ENCODE peak calls at places on chromosomes 7 and 10, in seven cellular contexts. C is astrocyte of the cerebellum; B is kidney epithelial cell; U is bronchial epithelial cell; I is CD4-positive, alpha-beta T cell; V is Calu3; K is coronary artery. R is an unnamed sample.

GRCh38 chr7:22725585-22725984 is 1.4 kb upstream of the IL6 start:
- DNase-seq in C (no peak), B (no peak), U (no peak), I (no peak), V (no peak), K (no peak), R (no peak)

GRCh38 chr7:38424750-38425463 is 151.5 kb upstream of the TARP start:
- DNase-seq in C (no peak), B (no peak), U (peak; percentile 4), I (no peak), V (no peak), K (no peak), R (no peak)

GRCh38 chr7:32915041-32915536 is 23.5 kb upstream of the KBTBD2 start:
- DNase-seq in C (no peak), B (no peak), U (no peak), I (no peak), V (no peak), K (no peak), R (no peak)

GRCh38 chr7:158804335-158804734 is 25.0 kb downstream of the ESYT2 start:
- DNase-seq in C (no peak), B (no peak), U (no peak), I (no peak), V (no peak), K (no peak), R (no peak)

GRCh38 chr10:92571649-92572048 is 2.2 kb downstream of the IDE start:
- DNase-seq in C (no peak), B (no peak), U (no peak), I (no peak), V (no peak), K (no peak), R (no peak)

GRCh38 chr7:78141533-78142281 is 343.1 kb downstream of the PHTF2 start:
- DNase-seq in C (peak; percentile 57), B (no peak), U (no peak), I (no peak), V (no peak), K (no peak), R (peak; percentile 44)

GRCh38 chr7:137480824-137481365 is 137.4 kb upstream of the PTN start:
- DNase-seq in C (peak; percentile 16), B (no peak), U (no peak), I (no peak), V (no peak), K (no peak), R (no peak)

GRCh38 chr7:55642266-55642665 is 70.0 kb upstream of the VOPP1 start:
- DNase-seq in C (no peak), B (no peak), U (peak; percentile 74), I (no peak), V (no peak), K (no peak), R (no peak)

GRCh38 chr10:31129261-31129660 is 97.6 kb upstream of the ZNF438 start:
- DNase-seq in C (peak; percentile 86), B (peak; percentile 62), U (peak; percentile 30), I (no peak), V (no peak), K (peak; percentile 84), R (peak; percentile 59)

GRCh38 chr10:68192113-68192512 is 39.8 kb downstream of the ATOH7 start:
- DNase-seq in C (no peak), B (no peak), U (peak; percentile 81), I (no peak), V (no peak), K (no peak), R (no peak)

GRCh38 chr10:130962240-130963051 is 349.1 kb downstream of the TCERG1L start:
- DNase-seq in C (no peak), B (no peak), U (no peak), I (no peak), V (no peak), K (no peak), R (no peak)

GRCh38 chr10:43861966-43862751 is 213.5 kb upstream of the ZNF32 start:
- DNase-seq in C (no peak), B (no peak), U (no peak), I (no peak), V (no peak), K (peak; percentile 76), R (peak; percentile 96)

GRCh38 chr7:148153611-148154010 is 437.0 kb upstream of the C7orf33 start:
- DNase-seq in C (no peak), B (no peak), U (no peak), I (no peak), V (no peak), K (no peak), R (no peak)

GRCh38 chr10:60989400-60989876 is 45.5 kb upstream of the RHOBTB1 start:
- DNase-seq in C (no peak), B (no peak), U (peak; percentile 91), I (no peak), V (no peak), K (no peak), R (no peak)

GRCh38 chr7:116167177-116167576 is 43.2 kb upstream of the TES start:
- DNase-seq in C (no peak), B (no peak), U (no peak), I (no peak), V (no peak), K (no peak), R (no peak)
- TF ChIP-seq CTCF in C (no peak), B (peak; percentile 13), U (no peak), I (no peak), V (no peak), K (no peak), R (no peak)

DNA sequence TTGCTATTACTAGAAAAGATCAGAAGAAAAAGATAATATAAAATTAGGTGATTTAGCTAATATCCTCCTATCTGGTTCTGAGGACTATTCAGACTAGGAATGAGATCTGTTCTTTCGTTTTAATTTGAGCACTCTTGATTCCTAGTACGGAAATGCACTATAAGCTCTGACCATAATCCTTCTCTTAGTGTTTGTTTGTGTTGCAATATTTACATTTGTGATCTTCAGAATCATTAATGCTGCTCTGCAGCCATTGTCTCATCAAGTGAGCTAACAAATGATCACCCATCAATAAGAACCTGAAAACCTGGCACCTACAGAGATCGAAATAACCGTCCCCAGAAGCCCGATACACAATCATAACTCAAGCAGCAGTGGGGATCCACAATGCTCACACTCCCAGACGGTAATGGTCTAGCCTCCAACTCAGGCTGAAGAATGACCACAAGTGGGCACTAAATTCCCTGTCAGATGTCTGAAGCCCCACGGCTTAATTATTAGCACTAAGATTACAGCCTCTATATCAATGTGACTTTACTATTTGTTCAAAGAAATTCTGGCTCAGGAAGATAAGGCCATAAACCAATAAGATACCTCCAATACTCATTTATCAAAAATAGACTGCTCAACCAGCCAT is 156.0 kb upstream of the NFE2L3 start:
- DNase-seq in C (no peak), B (no peak), U (no peak), I (no peak), V (peak; percentile 23), K (no peak), R (no peak)
- TF ChIP-seq CTCF in C (no peak), B (peak; percentile 8), U (no peak), I (no peak), V (no peak), K (no peak), R (no peak)

GRCh38 chr7:47393406-47393805 is 188.5 kb downstream of the TNS3 start:
- DNase-seq in C (no peak), B (no peak), U (no peak), I (no peak), V (no peak), K (no peak), R (no peak)

GRCh38 chr7:47390914-47391313 is 191.0 kb downstream of the TNS3 start:
- DNase-seq in C (no peak), B (no peak), U (no peak), I (no peak), V (no peak), K (peak; percentile 35), R (no peak)

GRCh38 chr7:47391726-47392125 is 190.2 kb downstream of the TNS3 start:
- DNase-seq in C (no peak), B (no peak), U (no peak), I (no peak), V (no peak), K (peak; percentile 68), R (no peak)

GRCh38 chr7:47394216-47394615 is 187.7 kb downstream of the TNS3 start:
- DNase-seq in C (no peak), B (no peak), U (no peak), I (no peak), V (no peak), K (peak; percentile 55), R (no peak)

DNA sequence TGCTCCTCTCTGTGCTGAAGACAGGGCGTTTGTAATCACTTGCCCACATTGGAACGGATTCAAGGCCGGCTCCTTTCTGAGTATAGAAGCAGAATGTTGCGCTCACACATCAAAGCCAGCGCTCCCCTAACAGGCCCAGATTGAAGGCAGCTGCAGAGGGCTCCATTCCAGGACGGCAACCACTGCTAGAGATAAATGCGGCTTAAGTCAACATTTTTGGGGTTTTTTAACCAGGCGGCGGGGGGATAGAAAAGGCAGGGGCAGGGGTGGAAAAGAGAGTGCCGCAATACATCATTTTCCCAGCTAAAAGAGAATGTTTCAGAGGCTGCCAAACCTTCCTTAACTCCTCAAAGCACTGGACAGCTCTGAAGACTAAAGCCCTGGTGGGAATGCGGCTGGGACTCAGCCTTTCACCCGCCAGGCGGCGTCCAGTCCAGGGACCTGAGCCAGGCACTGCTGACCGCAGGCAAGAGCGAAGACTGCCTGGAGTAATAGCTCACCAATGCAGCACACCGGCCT is 189.6 kb downstream of the TNS3 start:
- DNase-seq in C (peak; percentile 100), B (no peak), U (no peak), I (no peak), V (no peak), K (peak; percentile 90), R (peak; percentile 78)
- TF ChIP-seq CTCF in C (peak; percentile 83), B (no peak), U (no peak), I (no peak), V (no peak), K (peak; percentile 39), R (peak; percentile 73)

DNA sequence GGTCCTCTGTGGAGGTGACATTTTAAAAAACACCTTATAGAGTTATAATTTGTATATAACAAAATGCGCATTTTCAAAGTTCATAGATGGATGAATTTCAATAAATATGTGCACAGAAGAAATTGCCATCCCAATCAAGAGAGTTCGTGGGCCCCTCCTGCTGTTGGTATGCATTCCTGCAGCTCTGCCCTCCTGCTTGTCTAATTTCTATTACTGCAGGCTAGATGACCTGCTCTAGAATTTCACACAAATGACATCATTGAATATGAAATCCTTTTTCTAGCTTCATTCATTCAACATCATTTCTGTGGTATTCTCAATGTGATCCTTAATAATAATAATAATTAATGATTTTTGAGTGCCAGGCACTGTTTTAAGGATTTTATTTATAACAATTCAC is 348.2 kb downstream of the SDK1 start:
- DNase-seq in C (no peak), B (no peak), U (peak; percentile 10), I (no peak), V (peak; percentile 28), K (no peak), R (no peak)
- TF ChIP-seq CTCF in C (peak; percentile 40), B (no peak), U (no peak), I (no peak), V (no peak), K (no peak), R (no peak)

GRCh38 chr7:74069086-74069541 is 14.5 kb upstream of the LIMK1 start:
- DNase-seq in C (no peak), B (no peak), U (no peak), I (no peak), V (no peak), K (no peak), R (no peak)
- TF ChIP-seq CTCF in C (no peak), B (no peak), U (no peak), I (no peak), V (no peak), K (no peak), R (no peak)

GRCh38 chr7:29297194-29297890 is 102.8 kb downstream of the CHN2 start:
- DNase-seq in C (no peak), B (no peak), U (no peak), I (no peak), V (no peak), K (no peak), R (no peak)
- TF ChIP-seq CTCF in C (no peak), B (peak; percentile 13), U (no peak), I (no peak), V (peak; percentile 23), K (no peak), R (peak; percentile 2)

GRCh38 chr7:1811850-1812692 is 142.0 kb downstream of the ELFN1 start:
- DNase-seq in C (no peak), B (no peak), U (peak; percentile 36), I (no peak), V (peak; percentile 32), K (no peak), R (no peak)
- TF ChIP-seq CTCF in C (peak; percentile 9), B (peak; percentile 61), U (peak; percentile 62), I (no peak), V (peak; percentile 72), K (no peak), R (peak; percentile 3)